ENCODE peak calls at places on chromosomes 3 and 15, in seven cellular contexts. Z, E, B, A, J, T and C are unnamed samples.

GRCh38 chr3:97863025-97863424 is 41.2 kb downstream of the CRYBG3 start:
- DNase-seq in E (no peak), T (no peak), A (no peak), J (no peak), Z (peak), B (peak), C (no peak)

GRCh38 chr3:171640520-171641412 is 169.5 kb downstream of the PLD1 start:
- DNase-seq in Z (peak), J (no peak), A (no peak), T (peak), E (peak), B (peak), C (peak)

GRCh38 chr3:180631317-180631716 is 29.4 kb downstream of the TTC14 start:
- DNase-seq in J (no peak), E (no peak), B (no peak), Z (peak), A (no peak), T (peak), C (no peak)

GRCh38 chr3:177379045-177379444 is 181.8 kb upstream of the TBL1XR1 start:
- DNase-seq in B (peak), E (no peak), T (peak), A (no peak), Z (no peak), J (peak), C (no peak)

GRCh38 chr15:35557544-35557943 is 11.6 kb upstream of the DPH6 start:
- DNase-seq in T (no peak), E (no peak), B (peak), A (peak), J (no peak), Z (peak), C (no peak)

GRCh38 chr3:164641071-164641470 is 437.2 kb downstream of the SI start:
- DNase-seq in Z (peak), A (no peak), E (no peak), B (no peak), T (no peak), J (no peak), C (no peak)

GRCh38 chr3:124429129-124429815 is 301.0 kb upstream of the UMPS start:
- DNase-seq in Z (peak), B (peak), T (no peak), A (peak), J (no peak), E (peak), C (no peak)

GRCh38 chr3:40901298-40901697 is 298.0 kb upstream of the CTNNB1 start:
- DNase-seq in E (no peak), B (no peak), Z (no peak), J (no peak), A (no peak), T (no peak), C (no peak)

GRCh38 chr15:27088584-27089232 is 117.7 kb downstream of the GABRG3 start:
- DNase-seq in A (no peak), J (no peak), T (no peak), E (no peak), Z (no peak), B (no peak), C (no peak)

GRCh38 chr3:100096866-100097265 is 17.4 kb downstream of the FILIP1L start:
- DNase-seq in A (no peak), T (no peak), J (no peak), B (no peak), Z (no peak), E (no peak), C (no peak)

GRCh38 chr15:78810377-78811123 is 714 bp downstream of the ADAMTS7 start:
- DNase-seq in B (peak), T (peak), E (peak), A (no peak), J (no peak), Z (peak), C (peak)

GRCh38 chr3:166013073-166013679 is 176.0 kb upstream of the BCHE start:
- DNase-seq in B (peak), T (peak), Z (peak), E (peak), A (peak), J (peak), C (peak)

GRCh38 chr15:74789171-74789627 is 7.3 kb downstream of the CSK start:
- DNase-seq in T (no peak), E (peak), J (peak), A (no peak), B (peak), Z (no peak), C (no peak)

GRCh38 chr15:40343512-40343911 is 2.8 kb upstream of the CCDC9B start:
- DNase-seq in B (peak), E (peak), Z (peak), T (no peak), J (no peak), A (no peak), C (no peak)
- H2AFZ ChIP-seq in B (no peak), E (no peak), Z (peak), T (peak), J (no peak), A (no peak), C (no peak)

GRCh38 chr3:3739345-3740060 is 59.7 kb upstream of the LRRN1 start:
- DNase-seq in B (no peak), E (no peak), A (no peak), Z (no peak), J (no peak), T (peak), C (peak)
- TF ChIP-seq EZH2phosphoT487 in B (no peak), E (no peak), A (no peak), Z (no peak), J (no peak), T (no peak), C (no peak)

GRCh38 chr3:15347737-15348110 is 15.3 kb upstream of the SH3BP5 start:
- DNase-seq in E (no peak), B (no peak), T (no peak), J (no peak), A (no peak), Z (no peak), C (no peak)
- H2AFZ ChIP-seq in E (no peak), B (no peak), T (no peak), J (peak), A (no peak), Z (no peak), C (no peak)

GRCh38 chr3:52366527-52366926 is 50.4 kb downstream of the DNAH1 start:
- DNase-seq in Z (no peak), E (no peak), T (no peak), A (no peak), B (no peak), J (no peak), C (no peak)

GRCh38 chr3:52361893-52362292 is 45.8 kb downstream of the DNAH1 start:
- DNase-seq in B (no peak), T (no peak), A (no peak), Z (no peak), J (no peak), E (no peak), C (no peak)

GRCh38 chr3:52361454-52361853 is 45.3 kb downstream of the DNAH1 start:
- DNase-seq in B (no peak), Z (no peak), A (no peak), T (no peak), J (no peak), E (no peak), C (no peak)

GRCh38 chr3:52361011-52361410 is 44.9 kb downstream of the DNAH1 start:
- DNase-seq in A (no peak), B (no peak), Z (no peak), J (no peak), T (no peak), E (no peak), C (no peak)

DNA sequence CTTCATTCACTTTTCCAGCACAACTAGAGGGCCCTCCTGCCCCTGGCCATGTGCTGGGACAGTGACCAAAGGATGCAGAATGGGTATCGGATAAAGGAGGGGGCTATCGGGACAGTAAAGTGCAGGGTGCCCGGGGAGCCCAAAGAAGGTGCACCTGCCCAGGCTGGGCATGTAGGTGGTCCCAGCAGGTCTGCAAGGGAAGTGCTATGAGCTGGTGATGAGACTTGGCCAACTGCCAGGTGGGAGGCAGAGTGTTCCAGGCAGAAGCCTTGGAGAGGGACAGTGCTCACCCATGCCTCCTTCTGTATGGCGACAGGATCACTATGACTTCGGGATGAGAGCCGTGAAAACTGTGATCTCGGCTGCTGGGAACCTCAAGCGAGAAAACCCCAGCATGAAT is 48.2 kb downstream of the DNAH1 start:
- DNase-seq in E (no peak), Z (no peak), A (no peak), B (no peak), T (no peak), J (no peak), C (no peak)
- TF ChIP-seq EZH2phosphoT487 in E (no peak), Z (no peak), A (no peak), B (no peak), T (no peak), J (no peak), C (no peak)

GRCh38 chr3:29143151-29143550 is 137.7 kb upstream of the RBMS3 start:
- DNase-seq in A (no peak), E (no peak), J (no peak), T (no peak), B (no peak), Z (no peak), C (no peak)

GRCh38 chr3:29141912-29142262 is 139.0 kb upstream of the RBMS3 start:
- DNase-seq in E (no peak), A (no peak), B (no peak), Z (no peak), J (no peak), T (no peak), C (no peak)

GRCh38 chr3:29145370-29145769 is 135.5 kb upstream of the RBMS3 start:
- DNase-seq in B (no peak), J (no peak), E (no peak), T (no peak), Z (no peak), A (no peak), C (no peak)

GRCh38 chr3:29144361-29144760 is 136.5 kb upstream of the RBMS3 start:
- DNase-seq in A (no peak), B (no peak), T (no peak), J (no peak), Z (no peak), E (peak), C (no peak)

GRCh38 chr3:29144807-29145206 is 136.1 kb upstream of the RBMS3 start:
- DNase-seq in J (no peak), A (no peak), T (peak), E (peak), Z (peak), B (peak), C (peak)
- H2AFZ ChIP-seq in J (no peak), A (no peak), T (no peak), E (no peak), Z (peak), B (peak), C (peak)

DNA sequence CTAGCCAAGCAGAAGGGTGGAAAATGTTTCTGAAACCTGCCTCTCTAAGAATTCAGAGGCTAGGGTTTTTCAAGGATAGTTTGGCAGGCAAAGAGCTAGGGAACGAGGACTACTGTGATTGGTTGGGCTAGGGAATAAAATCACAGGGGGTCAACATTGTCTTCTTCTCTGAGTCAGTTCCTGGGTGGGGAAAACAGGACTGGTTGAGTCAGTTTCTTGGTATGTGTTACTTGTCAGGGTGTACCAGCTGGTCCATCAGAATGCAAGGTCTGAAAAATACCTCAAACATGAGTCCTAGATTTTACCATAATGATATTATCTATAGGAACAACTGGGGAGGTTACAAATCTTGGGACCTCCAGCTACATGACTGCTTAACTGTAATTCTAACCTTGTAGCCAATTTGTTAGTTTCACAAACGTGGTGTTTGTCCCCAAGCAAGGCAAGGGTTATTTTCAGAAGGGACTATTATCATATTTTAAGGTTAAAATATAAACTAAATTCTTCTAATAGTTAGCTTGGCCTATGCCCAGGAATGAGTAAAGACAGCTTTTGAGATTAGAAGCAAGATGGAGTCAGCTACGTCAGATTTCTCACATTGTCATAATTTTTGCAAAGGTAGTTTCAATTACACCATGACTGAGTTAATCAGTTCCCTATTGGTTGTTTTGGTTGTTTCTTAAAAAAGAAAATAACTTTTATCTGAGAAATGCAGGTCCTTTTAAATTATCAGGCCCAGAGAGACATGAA is 231.5 kb downstream of the ALCAM start:
- DNase-seq in A (peak), J (no peak), B (peak), E (peak), T (no peak), Z (peak), C (no peak)
- TF ChIP-seq EZH2phosphoT487 in A (no peak), J (no peak), B (no peak), E (no peak), T (no peak), Z (no peak), C (no peak)